ENCODE peak calls at places on chromosomes 6 and 20, in five cellular contexts. One of them, this sample, is unnamed.

GRCh38 chr20:63522981-63523611 is 2.5 kb downstream of the PPDPF start:
- DNase-seq in CD8-positive, alpha-beta T cell: no peak
- DNase-seq in NCI-H774: no peak
- DNase-seq in Kasumi-1: no peak
- DNase-seq in A172: no peak
- DNase-seq in this sample: no peak

GRCh38 chr6:23412770-23413169 is 713.2 kb upstream of the NRSN1 start:
- DNase-seq in CD8-positive, alpha-beta T cell: no peak
- DNase-seq in NCI-H774: no peak
- DNase-seq in Kasumi-1: no peak
- DNase-seq in A172: no peak
- DNase-seq in this sample: no peak

GRCh38 chr6:63394656-63395308 is 75.0 kb upstream of the LGSN start:
- DNase-seq in CD8-positive, alpha-beta T cell: no peak
- DNase-seq in NCI-H774: no peak
- DNase-seq in Kasumi-1: no peak
- DNase-seq in A172: no peak
- DNase-seq in this sample: no peak

GRCh38 chr20:46253391-46253790 is 54.9 kb downstream of the CDH22 start:
- DNase-seq in CD8-positive, alpha-beta T cell: no peak
- DNase-seq in NCI-H774: peak
- DNase-seq in Kasumi-1: peak
- DNase-seq in A172: peak
- DNase-seq in this sample: no peak

GRCh38 chr20:45927071-45927878 is 7.2 kb upstream of the PCIF1 start:
- DNase-seq in CD8-positive, alpha-beta T cell: no peak
- DNase-seq in NCI-H774: no peak
- DNase-seq in Kasumi-1: no peak
- DNase-seq in A172: no peak
- DNase-seq in this sample: no peak

GRCh38 chr6:125377621-125378020 is 75.9 kb upstream of the HDDC2 start:
- DNase-seq in CD8-positive, alpha-beta T cell: no peak
- DNase-seq in NCI-H774: no peak
- DNase-seq in Kasumi-1: no peak
- DNase-seq in A172: peak
- DNase-seq in this sample: no peak

GRCh38 chr20:45157977-45158376 is 16.7 kb upstream of the PI3 start:
- DNase-seq in CD8-positive, alpha-beta T cell: no peak
- DNase-seq in NCI-H774: no peak
- DNase-seq in Kasumi-1: no peak
- DNase-seq in A172: peak
- DNase-seq in this sample: no peak

GRCh38 chr6:147207351-147207750 is 3.1 kb downstream of the STXBP5 start:
- DNase-seq in CD8-positive, alpha-beta T cell: no peak
- DNase-seq in NCI-H774: no peak
- DNase-seq in Kasumi-1: no peak
- DNase-seq in A172: peak
- DNase-seq in this sample: no peak

GRCh38 chr20:36861875-36862801 is 13.8 kb upstream of the TLDC2 start:
- DNase-seq in CD8-positive, alpha-beta T cell: no peak
- DNase-seq in NCI-H774: no peak
- DNase-seq in Kasumi-1: no peak
- DNase-seq in A172: peak
- DNase-seq in this sample: peak

GRCh38 chr6:20906938-20907337 is 372.7 kb downstream of the CDKAL1 start:
- DNase-seq in CD8-positive, alpha-beta T cell: no peak
- DNase-seq in NCI-H774: no peak
- DNase-seq in Kasumi-1: no peak
- DNase-seq in A172: no peak
- DNase-seq in this sample: no peak

GRCh38 chr6:26141378-26141901 is 54.2 kb downstream of the HFE start:
- DNase-seq in CD8-positive, alpha-beta T cell: no peak
- DNase-seq in NCI-H774: no peak
- DNase-seq in Kasumi-1: no peak
- DNase-seq in A172: no peak
- DNase-seq in this sample: peak

GRCh38 chr20:38342196-38342595 is 4.1 kb upstream of the LBP start:
- DNase-seq in CD8-positive, alpha-beta T cell: no peak
- DNase-seq in NCI-H774: no peak
- DNase-seq in Kasumi-1: no peak
- DNase-seq in A172: no peak
- DNase-seq in this sample: no peak

GRCh38 chr20:45462711-45463110 is 6.8 kb upstream of the WFDC2 start:
- DNase-seq in CD8-positive, alpha-beta T cell: no peak
- DNase-seq in NCI-H774: no peak
- DNase-seq in Kasumi-1: no peak
- DNase-seq in A172: no peak
- DNase-seq in this sample: no peak

GRCh38 chr6:90233994-90234393 is 62.6 kb downstream of the BACH2 start:
- DNase-seq in CD8-positive, alpha-beta T cell: peak
- DNase-seq in NCI-H774: no peak
- DNase-seq in Kasumi-1: no peak
- DNase-seq in A172: no peak
- DNase-seq in this sample: no peak

This sample was measured in thyroid gland.